ENCODE peak calls at places on chromosomes 13 and 19, in seven cellular contexts. One of them, this sample, is unnamed. For H3K9me3 and H3K4me1, the result is how much of the 10 kb centered on the place peaks cover.

GRCh38 chr13:95193509-95194230 is 107.6 kb downstream of the ABCC4 start:
- DNase-seq in thoracic aorta: no peak
- DNase-seq in left ventricle myocardium inferior: no peak
- DNase-seq in astrocyte: no peak
- DNase-seq in lower lobe of right lung: no peak
- DNase-seq in uterus: no peak
- DNase-seq in esophagus squamous epithelium: no peak
- DNase-seq in this sample: no peak

GRCh38 chr19:21094347-21095025 is 12.5 kb downstream of the ZNF714 start:
- DNase-seq in thoracic aorta: no peak
- DNase-seq in left ventricle myocardium inferior: no peak
- DNase-seq in astrocyte: no peak
- DNase-seq in lower lobe of right lung: no peak
- DNase-seq in uterus: no peak
- DNase-seq in esophagus squamous epithelium: no peak
- DNase-seq in this sample: no peak

GRCh38 chr13:23796546-23796945 is 92.7 kb downstream of the MIPEP start:
- DNase-seq in thoracic aorta: no peak
- DNase-seq in left ventricle myocardium inferior: no peak
- DNase-seq in astrocyte: no peak
- DNase-seq in lower lobe of right lung: no peak
- DNase-seq in uterus: no peak
- DNase-seq in esophagus squamous epithelium: no peak
- DNase-seq in this sample: no peak

GRCh38 chr19:50870417-50871089 is 2.7 kb upstream of the KLK2 start:
- DNase-seq in thoracic aorta: no peak
- DNase-seq in left ventricle myocardium inferior: no peak
- DNase-seq in astrocyte: no peak
- DNase-seq in lower lobe of right lung: no peak
- DNase-seq in uterus: no peak
- DNase-seq in esophagus squamous epithelium: no peak
- DNase-seq in this sample: no peak

GRCh38 chr19:43662487-43662886 is 7.5 kb downstream of the PLAUR start:
- DNase-seq in thoracic aorta: no peak
- DNase-seq in left ventricle myocardium inferior: no peak
- DNase-seq in astrocyte: no peak
- DNase-seq in lower lobe of right lung: no peak
- DNase-seq in uterus: no peak
- DNase-seq in esophagus squamous epithelium: no peak
- DNase-seq in this sample: no peak

GRCh38 chr19:5567971-5568407 is 236 bp upstream of the TINCR start:
- DNase-seq in thoracic aorta: no peak
- DNase-seq in left ventricle myocardium inferior: no peak
- DNase-seq in astrocyte: no peak
- DNase-seq in lower lobe of right lung: no peak
- DNase-seq in uterus: no peak
- DNase-seq in esophagus squamous epithelium: no peak
- DNase-seq in this sample: no peak

GRCh38 chr19:34555447-34555846 is 73.9 kb downstream of the WTIP start:
- DNase-seq in thoracic aorta: no peak
- DNase-seq in left ventricle myocardium inferior: no peak
- DNase-seq in astrocyte: no peak
- DNase-seq in lower lobe of right lung: no peak
- DNase-seq in uterus: no peak
- DNase-seq in esophagus squamous epithelium: no peak
- DNase-seq in this sample: no peak

GRCh38 chr19:54325194-54325621 is 12.2 kb upstream of the LILRA5 start:
- DNase-seq in thoracic aorta: no peak
- DNase-seq in left ventricle myocardium inferior: no peak
- DNase-seq in astrocyte: no peak
- DNase-seq in lower lobe of right lung: no peak
- DNase-seq in uterus: no peak
- DNase-seq in esophagus squamous epithelium: no peak
- DNase-seq in this sample: peak

GRCh38 chr19:50315773-50316448 is 13.3 kb downstream of the KCNC3 start:
- DNase-seq in thoracic aorta: no peak
- DNase-seq in left ventricle myocardium inferior: no peak
- DNase-seq in astrocyte: no peak
- DNase-seq in lower lobe of right lung: no peak
- DNase-seq in uterus: no peak
- DNase-seq in esophagus squamous epithelium: no peak
- DNase-seq in this sample: no peak

GRCh38 chr13:46571189-46571901 is 18.4 kb downstream of the LRCH1 start:
- DNase-seq in thoracic aorta: no peak
- DNase-seq in left ventricle myocardium inferior: no peak
- DNase-seq in astrocyte: peak
- DNase-seq in lower lobe of right lung: no peak
- DNase-seq in uterus: no peak
- DNase-seq in esophagus squamous epithelium: no peak
- DNase-seq in this sample: no peak

GRCh38 chr13:45472171-45472705 is 7.5 kb downstream of the COG3 start:
- DNase-seq in thoracic aorta: no peak
- DNase-seq in left ventricle myocardium inferior: no peak
- DNase-seq in astrocyte: peak
- DNase-seq in lower lobe of right lung: no peak
- DNase-seq in uterus: no peak
- DNase-seq in esophagus squamous epithelium: no peak
- DNase-seq in this sample: no peak

GRCh38 chr19:20078696-20079095 is 896 bp downstream of the ZNF90 start:
- DNase-seq in thoracic aorta: no peak
- DNase-seq in left ventricle myocardium inferior: peak
- DNase-seq in astrocyte: peak
- DNase-seq in lower lobe of right lung: peak
- DNase-seq in uterus: peak
- DNase-seq in esophagus squamous epithelium: no peak
- DNase-seq in this sample: peak

GRCh38 chr19:56350416-56351045 is 35.9 kb upstream of the ZSCAN5A start:
- DNase-seq in thoracic aorta: no peak
- DNase-seq in left ventricle myocardium inferior: no peak
- DNase-seq in astrocyte: peak
- DNase-seq in lower lobe of right lung: no peak
- DNase-seq in uterus: peak
- DNase-seq in esophagus squamous epithelium: no peak
- DNase-seq in this sample: no peak

GRCh38 chr19:15300533-15301194 is 31.7 kb downstream of the BRD4 start:
- DNase-seq in thoracic aorta: no peak
- DNase-seq in left ventricle myocardium inferior: no peak
- DNase-seq in astrocyte: no peak
- DNase-seq in lower lobe of right lung: no peak
- DNase-seq in uterus: no peak
- DNase-seq in esophagus squamous epithelium: no peak
- DNase-seq in this sample: no peak

GRCh38 chr13:87058786-87059329 is 612.3 kb upstream of the SLITRK5 start:
- DNase-seq in thoracic aorta: no peak
- DNase-seq in left ventricle myocardium inferior: no peak
- DNase-seq in astrocyte: no peak
- DNase-seq in lower lobe of right lung: no peak
- DNase-seq in uterus: no peak
- DNase-seq in esophagus squamous epithelium: no peak
- DNase-seq in this sample: no peak

GRCh38 chr19:32318884-32319520 is 26.4 kb upstream of the ZNF507 start:
- DNase-seq in thoracic aorta: no peak
- DNase-seq in left ventricle myocardium inferior: no peak
- DNase-seq in astrocyte: no peak
- DNase-seq in lower lobe of right lung: no peak
- DNase-seq in uterus: no peak
- DNase-seq in esophagus squamous epithelium: no peak
- DNase-seq in this sample: no peak
- H3K9me3 ChIP-seq in thoracic aorta: under half
- H3K9me3 ChIP-seq in left ventricle myocardium inferior: under half
- H3K9me3 ChIP-seq in astrocyte: under half
- H3K9me3 ChIP-seq in lower lobe of right lung: under half
- H3K9me3 ChIP-seq in uterus: under half
- H3K9me3 ChIP-seq in esophagus squamous epithelium: under half
- H3K9me3 ChIP-seq in this sample: under half

GRCh38 chr13:41564046-41564445 is 106.7 kb downstream of the RGCC start:
- DNase-seq in thoracic aorta: no peak
- DNase-seq in left ventricle myocardium inferior: no peak
- DNase-seq in astrocyte: peak
- DNase-seq in lower lobe of right lung: no peak
- DNase-seq in uterus: no peak
- DNase-seq in esophagus squamous epithelium: no peak
- DNase-seq in this sample: no peak

GRCh38 chr13:41563501-41564001 is 106.2 kb downstream of the RGCC start:
- DNase-seq in thoracic aorta: no peak
- DNase-seq in left ventricle myocardium inferior: no peak
- DNase-seq in astrocyte: peak
- DNase-seq in lower lobe of right lung: no peak
- DNase-seq in uterus: no peak
- DNase-seq in esophagus squamous epithelium: no peak
- DNase-seq in this sample: no peak

GRCh38 chr13:41562541-41563178 is 105.3 kb downstream of the RGCC start:
- DNase-seq in thoracic aorta: no peak
- DNase-seq in left ventricle myocardium inferior: no peak
- DNase-seq in astrocyte: no peak
- DNase-seq in lower lobe of right lung: no peak
- DNase-seq in uterus: no peak
- DNase-seq in esophagus squamous epithelium: no peak
- DNase-seq in this sample: no peak

GRCh38 chr13:41561179-41561578 is 103.8 kb downstream of the RGCC start:
- DNase-seq in thoracic aorta: no peak
- DNase-seq in left ventricle myocardium inferior: no peak
- DNase-seq in astrocyte: peak
- DNase-seq in lower lobe of right lung: no peak
- DNase-seq in uterus: no peak
- DNase-seq in esophagus squamous epithelium: no peak
- DNase-seq in this sample: no peak

DNA sequence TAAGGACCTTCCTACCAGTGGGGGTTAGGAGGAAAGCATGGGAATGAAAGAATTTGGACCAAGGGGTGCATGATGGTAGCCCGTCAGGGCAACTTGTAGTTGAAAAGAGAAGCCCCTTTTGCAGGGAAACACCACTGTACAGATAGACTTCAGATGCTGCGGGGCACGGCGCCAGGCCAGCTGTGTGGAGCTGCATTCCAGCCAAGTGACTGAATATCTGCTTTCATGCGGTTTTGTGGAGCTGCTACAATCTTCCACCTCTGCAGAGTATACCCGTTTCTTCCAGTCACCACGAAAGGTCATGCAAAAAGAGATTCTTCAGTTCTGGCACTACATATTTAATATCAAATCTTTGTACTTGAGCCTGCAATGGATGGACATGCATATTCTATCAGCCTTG is 104.7 kb downstream of the RGCC start:
- DNase-seq in thoracic aorta: no peak
- DNase-seq in left ventricle myocardium inferior: peak
- DNase-seq in astrocyte: peak
- DNase-seq in lower lobe of right lung: no peak
- DNase-seq in uterus: peak
- DNase-seq in esophagus squamous epithelium: no peak
- DNase-seq in this sample: no peak
- H3K4me1 ChIP-seq in thoracic aorta: under half
- H3K4me1 ChIP-seq in left ventricle myocardium inferior: under half
- H3K4me1 ChIP-seq in astrocyte: under half
- H3K4me1 ChIP-seq in lower lobe of right lung: under half
- H3K4me1 ChIP-seq in uterus: under half
- H3K4me1 ChIP-seq in esophagus squamous epithelium: under half
- H3K4me1 ChIP-seq in this sample: under half

GRCh38 chr19:39307822-39308530 is 11.8 kb downstream of the IFNL1 start:
- DNase-seq in thoracic aorta: no peak
- DNase-seq in left ventricle myocardium inferior: no peak
- DNase-seq in astrocyte: no peak
- DNase-seq in lower lobe of right lung: no peak
- DNase-seq in uterus: no peak
- DNase-seq in esophagus squamous epithelium: no peak
- DNase-seq in this sample: no peak
- TF ChIP-seq CTCF in thoracic aorta: no peak
- TF ChIP-seq CTCF in left ventricle myocardium inferior: no peak
- TF ChIP-seq CTCF in astrocyte: no peak
- TF ChIP-seq CTCF in lower lobe of right lung: no peak
- TF ChIP-seq CTCF in uterus: no peak
- TF ChIP-seq CTCF in esophagus squamous epithelium: no peak
- TF ChIP-seq CTCF in this sample: no peak

DNA sequence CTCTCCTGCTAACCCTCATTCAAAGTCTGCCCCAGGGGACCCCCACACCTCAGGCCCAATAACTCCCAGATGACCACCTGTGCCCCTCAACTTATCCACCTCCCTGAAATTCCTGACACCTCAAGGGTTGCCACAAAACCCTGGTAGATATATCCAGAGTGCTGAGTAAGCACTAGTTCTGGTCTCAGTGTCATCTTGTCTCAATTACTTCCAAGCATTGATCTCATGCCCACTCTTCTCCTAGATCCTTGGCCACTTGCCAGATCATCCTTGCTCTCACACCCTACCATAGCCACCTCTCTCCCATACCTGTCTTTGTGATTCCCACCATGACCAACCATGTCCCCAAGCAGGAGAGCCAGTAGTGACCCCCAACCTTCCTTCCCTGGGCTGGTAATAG is 2.0 kb downstream of the ZNF416 start:
- DNase-seq in thoracic aorta: no peak
- DNase-seq in left ventricle myocardium inferior: no peak
- DNase-seq in astrocyte: no peak
- DNase-seq in lower lobe of right lung: no peak
- DNase-seq in uterus: no peak
- DNase-seq in esophagus squamous epithelium: no peak
- DNase-seq in this sample: no peak
- H3K9me3 ChIP-seq in thoracic aorta: under half
- H3K9me3 ChIP-seq in left ventricle myocardium inferior: half or more
- H3K9me3 ChIP-seq in astrocyte: half or more
- H3K9me3 ChIP-seq in lower lobe of right lung: half or more
- H3K9me3 ChIP-seq in uterus: under half
- H3K9me3 ChIP-seq in esophagus squamous epithelium: under half
- H3K9me3 ChIP-seq in this sample: under half

This sample was measured in upper lobe of right lung.